ENCODE peak calls at places on chromosomes 5 and 9, in eight cellular contexts. One of them, this sample, is unnamed.
A peak's percentile ranks its signal among the peaks of the same experiment; 100 is the strongest.

GRCh38 chr5:176784218-176785165 is 25.9 kb upstream of the UNC5A start:
- DNase-seq in AG09319: no peak
- DNase-seq in HS-5: peak; percentile 90
- DNase-seq in stimulated activated CD8-positive, alpha-beta memory T cell treated with anti-CD3 and anti-CD28 coated beads, Interleukin-4, amount 100 ng/mL, for 24 hours: no peak
- DNase-seq in A549: peak; percentile 89
- DNase-seq in RWPE1: peak; percentile 99
- DNase-seq in WTC11: no peak
- DNase-seq in LoVo: peak; percentile 71
- DNase-seq in this sample: no peak

GRCh38 chr5:30626557-30626956 is 566.9 kb upstream of the CDH6 start:
- DNase-seq in HS-5: no peak
- DNase-seq in A549: no peak
- DNase-seq in LoVo: no peak
- DNase-seq in RWPE1: no peak
- DNase-seq in stimulated activated CD8-positive, alpha-beta memory T cell treated with anti-CD3 and anti-CD28 coated beads, Interleukin-4, amount 100 ng/mL, for 24 hours: no peak
- DNase-seq in AG09319: no peak
- DNase-seq in WTC11: no peak
- DNase-seq in this sample: no peak

GRCh38 chr5:180098526-180098925 is 27.0 kb upstream of the RNF130 start:
- DNase-seq in HS-5: no peak
- DNase-seq in WTC11: no peak
- DNase-seq in AG09319: no peak
- DNase-seq in LoVo: no peak
- DNase-seq in A549: no peak
- DNase-seq in stimulated activated CD8-positive, alpha-beta memory T cell treated with anti-CD3 and anti-CD28 coated beads, Interleukin-4, amount 100 ng/mL, for 24 hours: no peak
- DNase-seq in RWPE1: no peak
- DNase-seq in this sample: no peak

GRCh38 chr9:37036237-37037136 is 2.4 kb upstream of the PAX5 start:
- DNase-seq in A549: no peak
- DNase-seq in AG09319: no peak
- DNase-seq in RWPE1: no peak
- DNase-seq in LoVo: peak; percentile 69
- DNase-seq in stimulated activated CD8-positive, alpha-beta memory T cell treated with anti-CD3 and anti-CD28 coated beads, Interleukin-4, amount 100 ng/mL, for 24 hours: no peak
- DNase-seq in WTC11: peak; percentile 59
- DNase-seq in HS-5: no peak
- DNase-seq in this sample: no peak

GRCh38 chr5:100902406-100903035 is 561 bp downstream of the ST8SIA4 start:
- DNase-seq in WTC11: no peak
- DNase-seq in stimulated activated CD8-positive, alpha-beta memory T cell treated with anti-CD3 and anti-CD28 coated beads, Interleukin-4, amount 100 ng/mL, for 24 hours: no peak
- DNase-seq in AG09319: no peak
- DNase-seq in RWPE1: no peak
- DNase-seq in HS-5: peak; percentile 4
- DNase-seq in A549: no peak
- DNase-seq in LoVo: no peak
- DNase-seq in this sample: no peak

GRCh38 chr5:178324481-178325310 is 92.1 kb upstream of the PHYKPL start:
- DNase-seq in AG09319: no peak
- DNase-seq in A549: no peak
- DNase-seq in stimulated activated CD8-positive, alpha-beta memory T cell treated with anti-CD3 and anti-CD28 coated beads, Interleukin-4, amount 100 ng/mL, for 24 hours: no peak
- DNase-seq in RWPE1: no peak
- DNase-seq in WTC11: no peak
- DNase-seq in HS-5: no peak
- DNase-seq in LoVo: no peak
- DNase-seq in this sample: no peak

GRCh38 chr9:122213589-122214413 is 15.0 kb downstream of the LHX6 start:
- DNase-seq in A549: peak; percentile 67
- DNase-seq in stimulated activated CD8-positive, alpha-beta memory T cell treated with anti-CD3 and anti-CD28 coated beads, Interleukin-4, amount 100 ng/mL, for 24 hours: peak; percentile 26
- DNase-seq in WTC11: peak; percentile 94
- DNase-seq in LoVo: peak; percentile 70
- DNase-seq in HS-5: peak; percentile 18
- DNase-seq in RWPE1: peak; percentile 99
- DNase-seq in AG09319: no peak
- DNase-seq in this sample: peak; percentile 73

GRCh38 chr5:39080597-39081204 is 6.5 kb upstream of the RICTOR start:
- DNase-seq in RWPE1: no peak
- DNase-seq in A549: peak; percentile 64
- DNase-seq in AG09319: no peak
- DNase-seq in WTC11: peak; percentile 49
- DNase-seq in stimulated activated CD8-positive, alpha-beta memory T cell treated with anti-CD3 and anti-CD28 coated beads, Interleukin-4, amount 100 ng/mL, for 24 hours: no peak
- DNase-seq in HS-5: no peak
- DNase-seq in LoVo: peak; percentile 61
- DNase-seq in this sample: peak; percentile 22

GRCh38 chr5:52392321-52392720 is 395.4 kb upstream of the ITGA1 start:
- DNase-seq in AG09319: no peak
- DNase-seq in stimulated activated CD8-positive, alpha-beta memory T cell treated with anti-CD3 and anti-CD28 coated beads, Interleukin-4, amount 100 ng/mL, for 24 hours: no peak
- DNase-seq in A549: no peak
- DNase-seq in LoVo: no peak
- DNase-seq in WTC11: no peak
- DNase-seq in HS-5: no peak
- DNase-seq in RWPE1: no peak
- DNase-seq in this sample: no peak

GRCh38 chr9:95313010-95313498 is 4.5 kb downstream of the FANCC start:
- DNase-seq in RWPE1: peak; percentile 61
- DNase-seq in stimulated activated CD8-positive, alpha-beta memory T cell treated with anti-CD3 and anti-CD28 coated beads, Interleukin-4, amount 100 ng/mL, for 24 hours: no peak
- DNase-seq in WTC11: peak; percentile 78
- DNase-seq in LoVo: peak; percentile 79
- DNase-seq in A549: peak; percentile 92
- DNase-seq in HS-5: no peak
- DNase-seq in AG09319: no peak
- DNase-seq in this sample: peak; percentile 43

GRCh38 chr9:112680731-112681402 is 37.0 kb downstream of the INIP start:
- DNase-seq in AG09319: no peak
- DNase-seq in RWPE1: no peak
- DNase-seq in LoVo: no peak
- DNase-seq in HS-5: no peak
- DNase-seq in WTC11: no peak
- DNase-seq in stimulated activated CD8-positive, alpha-beta memory T cell treated with anti-CD3 and anti-CD28 coated beads, Interleukin-4, amount 100 ng/mL, for 24 hours: no peak
- DNase-seq in A549: no peak
- DNase-seq in this sample: no peak

GRCh38 chr9:70411141-70411929 is 3.1 kb downstream of the KLF9 start:
- DNase-seq in A549: no peak
- DNase-seq in LoVo: no peak
- DNase-seq in WTC11: no peak
- DNase-seq in RWPE1: peak; percentile 76
- DNase-seq in HS-5: peak; percentile 46
- DNase-seq in AG09319: peak; percentile 69
- DNase-seq in stimulated activated CD8-positive, alpha-beta memory T cell treated with anti-CD3 and anti-CD28 coated beads, Interleukin-4, amount 100 ng/mL, for 24 hours: peak; percentile 39
- DNase-seq in this sample: no peak

GRCh38 chr9:110975278-110975677 is 63.0 kb downstream of the LPAR1 start:
- DNase-seq in AG09319: no peak
- DNase-seq in LoVo: no peak
- DNase-seq in stimulated activated CD8-positive, alpha-beta memory T cell treated with anti-CD3 and anti-CD28 coated beads, Interleukin-4, amount 100 ng/mL, for 24 hours: no peak
- DNase-seq in A549: no peak
- DNase-seq in RWPE1: no peak
- DNase-seq in HS-5: no peak
- DNase-seq in WTC11: no peak
- DNase-seq in this sample: no peak

GRCh38 chr5:978051-978450 is 30.6 kb upstream of the NKD2 start:
- DNase-seq in stimulated activated CD8-positive, alpha-beta memory T cell treated with anti-CD3 and anti-CD28 coated beads, Interleukin-4, amount 100 ng/mL, for 24 hours: no peak
- DNase-seq in RWPE1: no peak
- DNase-seq in HS-5: no peak
- DNase-seq in A549: no peak
- DNase-seq in AG09319: no peak
- DNase-seq in LoVo: no peak
- DNase-seq in WTC11: no peak
- DNase-seq in this sample: no peak

GRCh38 chr5:54991446-54991845 is 6.1 kb upstream of the ESM1 start:
- DNase-seq in RWPE1: no peak
- DNase-seq in WTC11: no peak
- DNase-seq in AG09319: no peak
- DNase-seq in A549: no peak
- DNase-seq in stimulated activated CD8-positive, alpha-beta memory T cell treated with anti-CD3 and anti-CD28 coated beads, Interleukin-4, amount 100 ng/mL, for 24 hours: no peak
- DNase-seq in HS-5: no peak
- DNase-seq in LoVo: no peak
- DNase-seq in this sample: no peak

GRCh38 chr9:11038956-11039355 is 426.2 kb upstream of the PTPRD start:
- DNase-seq in WTC11: no peak
- DNase-seq in AG09319: no peak
- DNase-seq in RWPE1: no peak
- DNase-seq in HS-5: no peak
- DNase-seq in LoVo: no peak
- DNase-seq in stimulated activated CD8-positive, alpha-beta memory T cell treated with anti-CD3 and anti-CD28 coated beads, Interleukin-4, amount 100 ng/mL, for 24 hours: no peak
- DNase-seq in A549: no peak
- DNase-seq in this sample: no peak

GRCh38 chr5:172380261-172380991 is 73.9 kb downstream of the SH3PXD2B start:
- DNase-seq in WTC11: no peak
- DNase-seq in LoVo: no peak
- DNase-seq in HS-5: no peak
- DNase-seq in RWPE1: no peak
- DNase-seq in A549: no peak
- DNase-seq in stimulated activated CD8-positive, alpha-beta memory T cell treated with anti-CD3 and anti-CD28 coated beads, Interleukin-4, amount 100 ng/mL, for 24 hours: no peak
- DNase-seq in AG09319: no peak
- DNase-seq in this sample: no peak

GRCh38 chr5:10528056-10528816 is 35.6 kb upstream of the ANKRD33B start:
- DNase-seq in AG09319: peak; percentile 62
- DNase-seq in HS-5: no peak
- DNase-seq in stimulated activated CD8-positive, alpha-beta memory T cell treated with anti-CD3 and anti-CD28 coated beads, Interleukin-4, amount 100 ng/mL, for 24 hours: no peak
- DNase-seq in RWPE1: peak; percentile 90
- DNase-seq in A549: no peak
- DNase-seq in LoVo: no peak
- DNase-seq in WTC11: no peak
- DNase-seq in this sample: no peak

GRCh38 chr5:112077180-112077579 is 320.2 kb upstream of the NREP start:
- DNase-seq in HS-5: no peak
- DNase-seq in LoVo: no peak
- DNase-seq in RWPE1: no peak
- DNase-seq in AG09319: no peak
- DNase-seq in A549: no peak
- DNase-seq in WTC11: no peak
- DNase-seq in stimulated activated CD8-positive, alpha-beta memory T cell treated with anti-CD3 and anti-CD28 coated beads, Interleukin-4, amount 100 ng/mL, for 24 hours: no peak
- DNase-seq in this sample: no peak